ENCODE peak calls at places on chromosomes 13 and 19, in six cellular contexts. Y, X, C, I, N and Z are unnamed samples.

GRCh38 chr19:411723-412355 is 2.9 kb upstream of the C2CD4C start:
- DNase-seq in Y (no peak), X (peak), C (no peak), I (no peak), N (no peak), Z (no peak)

GRCh38 chr13:80840313-80840976 is 499.5 kb upstream of the SPRY2 start:
- DNase-seq in Y (no peak), X (no peak), C (no peak), I (peak), N (no peak), Z (no peak)

GRCh38 chr19:41616785-41617621 is 9.9 kb downstream of the CEACAM4 start:
- DNase-seq in Y (peak), X (no peak), C (no peak), I (no peak), N (no peak), Z (peak)

GRCh38 chr19:33703438-33703750 is 81.6 kb downstream of the CHST8 start:
- DNase-seq in Y (no peak), X (peak), C (no peak), I (no peak), N (no peak), Z (no peak)

GRCh38 chr19:51083783-51084182 is 1.1 kb upstream of the KLK14 start:
- DNase-seq in Y (no peak), X (peak), C (no peak), I (no peak), N (no peak), Z (no peak)

GRCh38 chr13:31227063-31227462 is 27.3 kb downstream of the B3GLCT start:
- DNase-seq in Y (peak), X (no peak), C (no peak), I (no peak), N (no peak), Z (no peak)

GRCh38 chr13:91326156-91326555 is 21.3 kb upstream of the MIR17HG start:
- DNase-seq in Y (no peak), X (no peak), C (no peak), I (no peak), N (no peak), Z (no peak)

GRCh38 chr13:112658807-112659206 is 31.0 kb upstream of the ATP11A start:
- DNase-seq in Y (peak), X (peak), C (no peak), I (no peak), N (no peak), Z (no peak)

GRCh38 chr13:21395953-21396352 is 63.1 kb downstream of the ZDHHC20 start:
- DNase-seq in Y (no peak), X (no peak), C (no peak), I (no peak), N (no peak), Z (no peak)

GRCh38 chr19:3932931-3933810 is at the start of gene NMRK2:
- DNase-seq in Y (no peak), X (no peak), C (no peak), I (no peak), N (no peak), Z (no peak)

GRCh38 chr19:31436121-31436776 is 87.0 kb upstream of the TSHZ3 start:
- DNase-seq in Y (peak), X (no peak), C (no peak), I (no peak), N (no peak), Z (no peak)

GRCh38 chr19:11649941-11650340 is 52.7 kb downstream of the ZNF627 start:
- DNase-seq in Y (peak), X (no peak), C (no peak), I (no peak), N (no peak), Z (no peak)

GRCh38 chr13:113802761-113803160 is 43.7 kb downstream of the TMEM255B start:
- DNase-seq in Y (no peak), X (peak), C (no peak), I (no peak), N (no peak), Z (no peak)

GRCh38 chr19:50244695-50245094 is 41.3 kb downstream of the MYH14 start:
- DNase-seq in Y (no peak), X (no peak), C (no peak), I (no peak), N (no peak), Z (no peak)

GRCh38 chr19:55447421-55448174 is 4.5 kb upstream of the SHISA7 start:
- DNase-seq in Y (peak), X (no peak), C (no peak), I (no peak), N (no peak), Z (peak)

GRCh38 chr13:107124730-107125129 is 556.8 kb upstream of the ARGLU1 start:
- DNase-seq in Y (no peak), X (no peak), C (no peak), I (no peak), N (no peak), Z (no peak)

GRCh38 chr13:113630296-113630695 is 27.7 kb downstream of the ATP4B start:
- DNase-seq in Y (no peak), X (no peak), C (no peak), I (no peak), N (no peak), Z (no peak)

GRCh38 chr13:28611021-28611420 is 47.9 kb upstream of the POMP start:
- DNase-seq in Y (peak), X (no peak), C (no peak), I (no peak), N (no peak), Z (no peak)

GRCh38 chr13:76223999-76224398 is 587.9 kb downstream of the LMO7 start:
- DNase-seq in Y (no peak), X (no peak), C (no peak), I (no peak), N (no peak), Z (no peak)

GRCh38 chr13:33262997-33263396 is 22.6 kb downstream of the STARD13 start:
- DNase-seq in Y (no peak), X (no peak), C (no peak), I (no peak), N (no peak), Z (no peak)

GRCh38 chr19:38661166-38661565 is 13.7 kb downstream of the ACTN4 start:
- DNase-seq in Y (no peak), X (no peak), C (no peak), I (no peak), N (no peak), Z (no peak)

GRCh38 chr13:98528663-98529064 is 48.2 kb downstream of the STK24 start:
- DNase-seq in Y (peak), X (no peak), C (no peak), I (no peak), N (no peak), Z (peak)

GRCh38 chr13:39452412-39452811 is 150.6 kb downstream of the LHFPL6 start:
- DNase-seq in Y (no peak), X (no peak), C (no peak), I (no peak), N (no peak), Z (no peak)

GRCh38 chr19:39745645-39746044 is 7.8 kb upstream of the CLC start:
- DNase-seq in Y (no peak), X (no peak), C (no peak), I (no peak), N (no peak), Z (no peak)

GRCh38 chr19:7196721-7197168 is 97.5 kb downstream of the INSR start:
- DNase-seq in Y (no peak), X (peak), C (no peak), I (peak), N (peak), Z (no peak)

GRCh38 chr19:44807652-44808462 is 1.0 kb upstream of the BCAM start:
- DNase-seq in Y (peak), X (peak), C (no peak), I (no peak), N (peak), Z (peak)

GRCh38 chr19:1434577-1435060 is 3.6 kb upstream of the RPS15 start:
- DNase-seq in Y (no peak), X (peak), C (no peak), I (no peak), N (no peak), Z (no peak)

GRCh38 chr19:1431759-1432506 is 6.3 kb upstream of the RPS15 start:
- DNase-seq in Y (no peak), X (no peak), C (no peak), I (no peak), N (no peak), Z (no peak)

GRCh38 chr19:1434040-1434366 is 4.2 kb upstream of the RPS15 start:
- DNase-seq in Y (no peak), X (no peak), C (no peak), I (no peak), N (no peak), Z (no peak)

GRCh38 chr19:1432507-1432887 is 5.7 kb upstream of the RPS15 start:
- DNase-seq in Y (no peak), X (no peak), C (no peak), I (no peak), N (no peak), Z (no peak)

GRCh38 chr19:1433119-1434039 is 4.8 kb upstream of the RPS15 start:
- DNase-seq in Y (no peak), X (peak), C (no peak), I (no peak), N (no peak), Z (no peak)
- TF ChIP-seq CTCF in Y (no peak), X (no peak), C (no peak), I (no peak), N (no peak), Z (no peak)

GRCh38 chr19:46746281-46746965 is at the start of gene STRN4:
- DNase-seq in Y (no peak), X (peak), C (peak), I (no peak), N (peak), Z (peak)
- H3K27ac ChIP-seq in Y (peak), X (peak), C (peak), I (peak), N (peak), Z (peak)

DNA sequence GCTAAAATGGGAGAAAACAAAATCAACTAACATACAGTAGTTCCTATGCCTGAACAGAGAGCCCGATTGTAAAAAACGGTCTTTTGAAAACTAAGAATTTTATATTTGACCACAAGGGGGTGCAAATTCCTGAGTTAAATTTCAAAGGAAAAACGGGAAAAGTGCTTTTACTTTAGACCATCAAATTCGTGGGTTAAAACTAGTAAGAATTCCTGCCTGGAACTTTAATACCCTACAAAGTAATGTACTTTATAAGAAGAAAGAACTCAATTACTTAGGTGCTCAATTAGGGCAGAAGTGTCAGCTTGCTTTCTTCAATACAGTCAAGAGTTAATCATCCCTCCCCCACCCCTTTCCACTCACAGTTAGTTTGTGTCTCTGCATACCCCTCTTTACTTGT is 69.8 kb downstream of the KCNRG start:
- DNase-seq in Y (peak), X (no peak), C (no peak), I (no peak), N (no peak), Z (no peak)
- TF ChIP-seq CTCF in Y (peak), X (peak), C (peak), I (peak), N (peak), Z (peak)

GRCh38 chr13:75088915-75089314 is 393.1 kb downstream of the TBC1D4 start:
- DNase-seq in Y (no peak), X (no peak), C (no peak), I (no peak), N (no peak), Z (no peak)

GRCh38 chr13:75091707-75092106 is 390.3 kb downstream of the TBC1D4 start:
- DNase-seq in Y (no peak), X (no peak), C (no peak), I (no peak), N (no peak), Z (no peak)

GRCh38 chr13:75091185-75091584 is 390.8 kb downstream of the TBC1D4 start:
- DNase-seq in Y (no peak), X (no peak), C (no peak), I (no peak), N (no peak), Z (no peak)
- H3K27ac ChIP-seq in Y (no peak), X (no peak), C (no peak), I (no peak), N (no peak), Z (no peak)

GRCh38 chr13:41054212-41054877 is 7.0 kb upstream of the WBP4 start:
- DNase-seq in Y (peak), X (no peak), C (no peak), I (no peak), N (no peak), Z (no peak)

GRCh38 chr13:41056996-41057711 is 4.2 kb upstream of the WBP4 start:
- DNase-seq in Y (no peak), X (no peak), C (no peak), I (no peak), N (no peak), Z (no peak)

GRCh38 chr13:41056194-41056593 is 5.1 kb upstream of the WBP4 start:
- DNase-seq in Y (no peak), X (no peak), C (no peak), I (no peak), N (no peak), Z (no peak)

GRCh38 chr13:41053384-41053826 is 7.9 kb upstream of the WBP4 start:
- DNase-seq in Y (peak), X (no peak), C (no peak), I (peak), N (no peak), Z (no peak)

DNA sequence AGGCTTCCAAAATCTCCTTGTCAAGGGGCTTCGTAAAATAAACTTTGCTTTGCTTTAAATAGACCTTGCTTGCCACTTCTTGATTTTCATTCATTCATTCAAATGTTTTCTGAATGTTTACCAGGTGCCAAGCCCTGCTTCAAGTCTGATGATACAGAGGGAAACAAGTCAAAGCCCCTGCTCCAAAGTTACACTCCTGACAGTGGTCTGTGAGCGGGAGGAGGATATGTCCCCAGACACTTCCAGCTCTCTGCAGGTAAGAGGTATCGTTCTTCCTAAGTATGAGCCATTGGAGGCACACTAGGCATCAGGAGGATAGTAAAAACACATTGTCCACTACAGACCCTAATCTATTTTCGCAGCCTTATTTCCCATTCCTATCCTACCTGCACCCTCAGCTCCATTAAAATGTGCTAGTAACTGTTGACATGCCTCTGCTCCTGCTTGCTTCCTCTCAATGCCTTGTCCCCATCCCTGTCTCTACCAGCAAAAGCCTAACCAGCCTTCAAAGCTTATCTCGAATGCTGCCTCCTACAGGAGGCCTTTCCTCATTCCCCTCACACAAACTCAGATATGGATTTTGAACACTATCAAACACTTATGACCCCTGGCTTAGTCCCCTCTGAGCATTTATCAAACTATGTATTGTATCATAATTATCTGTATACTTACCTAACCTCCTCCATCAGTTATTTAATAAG is 6.2 kb upstream of the WBP4 start:
- DNase-seq in Y (no peak), X (no peak), C (no peak), I (no peak), N (no peak), Z (no peak)
- TF ChIP-seq CTCF in Y (peak), X (no peak), C (no peak), I (no peak), N (no peak), Z (no peak)

GRCh38 chr19:43478323-43478722 is 12.9 kb upstream of the LYPD3 start:
- DNase-seq in Y (no peak), X (no peak), C (no peak), I (no peak), N (no peak), Z (no peak)

GRCh38 chr19:43474986-43475705 is 9.7 kb upstream of the LYPD3 start:
- DNase-seq in Y (peak), X (peak), C (peak), I (peak), N (peak), Z (peak)

GRCh38 chr19:43474487-43474886 is 9.1 kb upstream of the LYPD3 start:
- DNase-seq in Y (no peak), X (no peak), C (no peak), I (no peak), N (no peak), Z (no peak)

GRCh38 chr19:43479226-43479625 is 13.8 kb upstream of the LYPD3 start:
- DNase-seq in Y (no peak), X (no peak), C (no peak), I (no peak), N (no peak), Z (no peak)

GRCh38 chr19:43476606-43477005 is 11.2 kb upstream of the LYPD3 start:
- DNase-seq in Y (peak), X (no peak), C (no peak), I (no peak), N (no peak), Z (no peak)
- H3K27ac ChIP-seq in Y (peak), X (peak), C (no peak), I (peak), N (no peak), Z (no peak)

GRCh38 chr19:18533058-18533457 is 10.3 kb downstream of the FKBP8 start:
- DNase-seq in Y (no peak), X (no peak), C (no peak), I (no peak), N (no peak), Z (no peak)
- TF ChIP-seq CTCF in Y (no peak), X (no peak), C (no peak), I (no peak), N (no peak), Z (no peak)

GRCh38 chr19:16002380-16002779 is 53.6 kb downstream of the OR10H4 start:
- DNase-seq in Y (peak), X (no peak), C (no peak), I (no peak), N (no peak), Z (no peak)
- H3K27ac ChIP-seq in Y (no peak), X (peak), C (peak), I (peak), N (peak), Z (no peak)

DNA sequence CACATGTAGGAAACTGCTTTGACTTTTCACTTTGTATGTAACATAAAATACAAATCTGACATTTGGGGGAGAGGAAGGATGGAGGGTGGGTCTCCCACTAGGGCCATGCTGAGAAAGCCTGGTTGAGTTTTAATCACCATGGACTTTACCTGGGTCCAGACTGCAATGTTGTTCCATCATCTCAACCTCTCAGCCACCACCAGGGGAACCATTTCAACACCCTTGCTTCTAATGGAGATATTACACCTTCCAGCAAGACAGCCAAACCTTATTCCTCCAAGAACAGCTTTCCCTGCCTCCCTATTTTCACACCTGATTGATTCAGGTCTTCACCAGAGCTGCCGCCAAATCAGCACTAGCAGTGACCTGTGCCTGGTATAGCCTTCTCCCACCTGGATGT is 56.0 kb downstream of the ZAR1L start:
- DNase-seq in Y (no peak), X (no peak), C (no peak), I (no peak), N (no peak), Z (no peak)
- TF ChIP-seq CTCF in Y (no peak), X (no peak), C (no peak), I (peak), N (no peak), Z (no peak)